ENCODE peak calls at places on chromosomes 5 and 9, in seven cellular contexts. C is body of pancreas, F is A549, M is transverse colon, J is breast epithelium, S is lung, V is PC-9. A is an unnamed sample.
A peak's percentile ranks its signal among the peaks of the same experiment; 100 is the strongest.

GRCh38 chr5:173281910-173282309 is 46.3 kb downstream of the STC2 start:
- DNase-seq in J (no peak), F (peak; percentile 35), S (no peak), V (no peak), C (no peak), M (no peak), A (no peak)

GRCh38 chr5:54760182-54760935 is 225.0 kb downstream of the ESM1 start:
- DNase-seq in C (no peak), J (no peak), M (no peak), S (no peak), F (no peak), V (no peak), A (no peak)

GRCh38 chr5:108560581-108560980 is 178.7 kb upstream of the FBXL17 start:
- DNase-seq in C (no peak), M (no peak), F (no peak), J (no peak), V (no peak), S (no peak), A (peak; percentile 66)

GRCh38 chr5:123359866-123360569 is 63.2 kb downstream of the CEP120 start:
- DNase-seq in V (no peak), S (no peak), F (no peak), M (no peak), J (no peak), C (no peak), A (no peak)

GRCh38 chr9:26670052-26670640 is 222.5 kb downstream of the CAAP1 start:
- DNase-seq in J (no peak), M (no peak), S (no peak), C (no peak), V (no peak), F (no peak), A (no peak)

GRCh38 chr9:123807241-123807640 is 122.7 kb downstream of the DENND1A start:
- DNase-seq in F (no peak), V (no peak), S (no peak), M (no peak), J (no peak), C (no peak), A (no peak)

GRCh38 chr5:74182603-74183002 is 457.9 kb downstream of the ENC1 start:
- DNase-seq in M (no peak), C (no peak), V (no peak), F (no peak), J (no peak), S (no peak), A (no peak)

GRCh38 chr5:129359450-129359849 is 100.6 kb upstream of the ADAMTS19 start:
- DNase-seq in J (no peak), F (no peak), V (no peak), S (no peak), M (no peak), C (no peak), A (no peak)

GRCh38 chr9:132372177-132373095 is 17.6 kb upstream of the SETX start:
- DNase-seq in F (no peak), C (no peak), M (peak; percentile 35), S (no peak), V (peak; percentile 40), J (no peak), A (peak; percentile 72)

GRCh38 chr5:127555826-127556225 is 38.4 kb downstream of the PRRC1 start:
- DNase-seq in S (no peak), J (no peak), V (no peak), F (no peak), M (no peak), C (no peak), A (no peak)

GRCh38 chr5:126780165-126780827 is 3.4 kb downstream of the LMNB1 start:
- DNase-seq in C (peak; percentile 44), F (peak; percentile 73), J (no peak), S (no peak), V (no peak), M (peak; percentile 51), A (no peak)

GRCh38 chr5:179265529-179266290 is 79.6 kb downstream of the ADAMTS2 start:
- DNase-seq in M (peak; percentile 82), S (peak; percentile 81), V (no peak), F (no peak), C (peak; percentile 44), J (peak; percentile 72), A (peak; percentile 99)

GRCh38 chr9:124386201-124386600 is 29.0 kb downstream of the PSMB7 start:
- DNase-seq in J (no peak), F (no peak), V (no peak), S (no peak), M (no peak), C (no peak), A (no peak)

GRCh38 chr5:157828949-157829639 is 29.9 kb downstream of the CLINT1 start:
- DNase-seq in J (no peak), S (no peak), C (no peak), M (no peak), V (no peak), F (peak; percentile 13), A (no peak)

DNA sequence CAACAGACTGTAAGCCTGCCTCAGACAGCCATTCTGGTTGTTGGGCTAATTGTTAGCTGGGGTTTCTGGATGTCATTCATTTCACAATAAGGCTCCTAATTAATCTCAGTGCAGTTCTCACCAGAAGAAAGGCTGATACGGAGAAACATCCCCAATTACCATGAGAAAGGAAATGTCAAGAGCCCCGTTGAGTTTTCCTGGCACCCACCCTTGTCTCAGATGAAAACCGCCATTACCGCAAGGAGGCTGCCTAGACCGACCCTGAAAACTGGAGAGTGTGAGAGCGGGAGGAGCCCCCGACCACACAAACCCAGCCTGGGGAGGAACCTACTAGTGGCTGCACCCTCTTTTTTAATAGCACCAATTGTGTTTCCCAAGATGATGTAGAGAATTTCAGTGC is 76.0 kb downstream of the MAP1B start:
- DNase-seq in V (no peak), M (no peak), S (no peak), C (no peak), J (no peak), F (no peak), A (no peak)
- H3K4me1 ChIP-seq in V (peaks cover 5% of the 10 kb centered on the region), M (no peaks in the 10 kb centered on the region), S (peaks cover 2% of the 10 kb centered on the region), C (no peaks in the 10 kb centered on the region), J (no peaks in the 10 kb centered on the region), F (peaks cover 29% of the 10 kb centered on the region), A (peaks cover 80% of the 10 kb centered on the region)

DNA sequence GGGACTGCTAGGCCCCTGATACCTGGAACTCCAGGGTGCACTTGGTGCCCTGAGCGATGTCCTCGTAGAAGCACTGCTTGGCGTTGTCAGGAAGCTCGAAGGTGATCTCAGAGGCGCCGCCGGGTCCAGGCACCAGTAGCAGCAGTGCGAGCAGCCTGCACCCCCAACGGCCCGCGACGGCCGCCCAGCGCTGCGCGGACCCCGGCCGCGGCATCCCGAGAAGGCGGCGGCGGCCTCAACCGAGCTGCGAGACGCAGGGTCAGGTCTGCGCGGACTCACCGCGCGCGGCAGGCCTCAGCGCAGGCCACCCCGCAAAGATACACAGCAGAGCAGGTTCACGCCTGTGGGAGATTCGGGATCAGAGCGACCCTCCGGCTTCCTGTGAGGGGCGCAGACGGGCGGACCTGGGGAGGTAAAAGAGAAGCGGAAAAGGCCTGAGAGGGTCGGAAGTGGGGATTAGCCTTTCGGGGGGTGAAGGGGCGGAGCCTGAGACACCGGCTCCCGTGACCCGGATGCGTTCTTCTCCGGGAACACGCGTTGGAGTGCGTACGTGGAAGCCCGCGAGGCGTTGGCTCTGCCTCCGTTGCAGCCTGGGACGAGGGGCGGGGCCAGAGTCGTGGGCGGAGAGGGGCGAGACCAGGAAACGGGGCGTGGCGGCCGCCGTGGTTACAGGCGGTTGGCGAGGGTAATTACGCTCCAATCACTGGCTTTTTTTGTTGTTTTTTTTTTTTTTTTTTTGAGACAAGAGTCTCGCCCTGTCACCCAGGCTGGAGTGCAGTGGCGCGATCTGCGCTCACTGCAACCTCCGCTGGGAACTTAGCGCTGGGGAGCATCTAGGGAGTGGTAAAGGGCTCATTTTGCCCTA is at the start of gene TMED7:
- DNase-seq in C (peak; percentile 100), J (peak; percentile 99), F (peak; percentile 88), S (peak; percentile 100), M (peak; percentile 100), V (peak; percentile 98), A (peak; percentile 100)
- TF ChIP-seq CTCF in C (peak; percentile 4), J (peak; percentile 13), F (no peak), S (no peak), M (peak; percentile 43), V (no peak), A (no peak)

GRCh38 chr5:170095687-170096086 is 10.0 kb upstream of the FOXI1 start:
- DNase-seq in F (no peak), C (no peak), V (no peak), J (no peak), S (no peak), M (no peak), A (no peak)

GRCh38 chr5:170092702-170093101 is 13.0 kb upstream of the FOXI1 start:
- DNase-seq in V (no peak), F (no peak), M (no peak), J (no peak), S (no peak), C (no peak), A (no peak)

GRCh38 chr5:170100051-170100943 is 5.4 kb upstream of the FOXI1 start:
- DNase-seq in M (peak; percentile 67), F (peak; percentile 54), V (peak; percentile 81), J (peak; percentile 75), S (peak; percentile 77), C (peak; percentile 78), A (no peak)

GRCh38 chr5:170103447-170103846 is 2.2 kb upstream of the FOXI1 start:
- DNase-seq in V (no peak), J (no peak), S (no peak), C (no peak), M (no peak), F (no peak), A (no peak)

DNA sequence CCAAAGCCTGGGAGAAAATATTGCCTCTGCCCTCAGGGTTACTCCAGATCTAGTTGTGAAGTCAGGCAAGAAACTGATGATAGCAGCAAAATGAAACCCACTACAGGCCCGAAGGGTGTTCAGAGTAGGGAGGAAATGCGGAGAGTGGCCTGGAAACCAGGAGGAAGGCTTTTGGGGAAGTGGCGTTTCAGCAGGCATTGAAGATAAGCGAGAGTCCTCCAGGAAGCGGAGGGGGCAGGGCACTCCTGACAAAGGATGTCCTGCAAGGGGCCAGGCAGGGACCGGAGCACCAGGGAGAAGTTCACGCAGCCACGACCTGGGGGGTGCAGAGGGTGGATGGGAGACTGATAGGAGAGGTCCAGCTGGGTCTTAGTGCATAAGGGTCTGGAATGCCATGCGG is 7.8 kb upstream of the FOXI1 start:
- DNase-seq in C (no peak), M (peak; percentile 9), J (no peak), V (no peak), S (no peak), F (no peak), A (no peak)
- H3K27ac ChIP-seq in C (no peak overlapping the region), M (no peak overlapping the region), J (no peak overlapping the region), V (no peak overlapping the region), S (no peak overlapping the region), F (no peak overlapping the region), A (no peak overlapping the region)

DNA sequence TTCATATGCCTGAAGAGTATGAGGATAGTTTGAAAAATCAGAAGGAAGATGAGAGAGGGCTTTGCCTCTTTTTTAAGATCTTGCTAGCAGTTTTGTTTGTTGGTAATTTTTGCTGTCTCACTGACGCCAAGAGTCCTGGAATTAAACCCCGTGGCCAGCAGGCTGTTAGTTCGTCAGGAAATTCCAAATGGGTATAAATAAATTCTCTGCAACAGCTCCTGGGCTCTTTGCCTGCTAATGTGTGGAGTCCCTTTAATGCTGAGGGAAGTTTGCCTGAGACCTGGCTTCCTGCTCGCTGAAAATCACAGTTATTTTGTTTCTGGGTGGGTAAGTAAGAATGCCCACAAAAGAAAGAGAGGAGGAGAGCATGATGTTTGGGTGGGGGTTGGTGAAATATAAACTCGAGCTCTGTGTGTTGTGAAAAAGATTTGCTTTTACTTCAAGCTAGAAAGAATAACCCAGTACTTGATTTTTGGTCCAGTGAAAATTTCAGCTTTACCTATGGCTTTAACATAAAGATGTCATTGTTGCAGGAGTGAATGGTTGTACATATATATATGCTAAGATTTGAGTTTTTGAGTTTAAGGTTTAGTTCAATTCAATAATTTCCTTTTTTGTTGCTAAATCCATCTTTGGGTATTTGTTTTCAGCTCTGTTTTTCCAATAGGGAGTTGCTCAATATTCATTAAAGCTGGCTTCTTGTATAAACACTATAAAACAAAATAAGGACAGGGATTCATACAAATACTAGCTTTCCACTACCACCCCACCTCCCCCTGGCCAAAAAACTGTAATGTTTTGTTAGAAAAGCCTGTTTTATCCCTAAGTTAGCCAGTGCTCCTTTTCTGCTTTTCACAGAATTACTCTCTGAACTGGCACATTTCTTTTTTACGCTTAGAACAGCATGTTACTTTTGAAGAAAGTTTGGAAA is 147.8 kb upstream of the DMRT1 start:
- DNase-seq in C (no peak), V (no peak), S (no peak), J (no peak), M (peak; percentile 32), F (no peak), A (peak; percentile 91)
- H3K4me1 ChIP-seq in C (peaks cover 16% of the 10 kb centered on the region), V (peaks cover 47% of the 10 kb centered on the region), S (peaks cover 8% of the 10 kb centered on the region), J (peaks cover 17% of the 10 kb centered on the region), M (peaks cover 25% of the 10 kb centered on the region), F (peaks cover 63% of the 10 kb centered on the region), A (peaks cover 75% of the 10 kb centered on the region)

A was measured in ascending aorta.